ENCODE peak calls at places on chromosomes 7 and 10, in ten cellular contexts. X is neural crest cell, J is B cell, U is MCF 10A, A is cardiac muscle cell, K is right atrium auricular region, R is adrenal gland, L is ovary, F is fibroblast of the aortic adventitia, O is colonic mucosa. Z is an unnamed sample.

GRCh38 chr7:3217166-3217565 is 83.9 kb upstream of the SDK1 start:
- DNase-seq in R (no peak), O (no peak), F (peak), X (no peak), K (peak), A (peak), U (no peak), J (no peak), L (no peak), Z (no peak)

GRCh38 chr10:119393421-119393820 is 149.1 kb downstream of the RGS10 start:
- DNase-seq in O (no peak), F (no peak), K (no peak), A (no peak), R (no peak), U (no peak), X (no peak), L (no peak), J (no peak), Z (no peak)

GRCh38 chr10:1744524-1744923 is 7.2 kb upstream of the ADARB2 start:
- DNase-seq in A (no peak), L (no peak), J (no peak), F (no peak), K (no peak), X (no peak), R (no peak), U (no peak), O (no peak), Z (no peak)

GRCh38 chr10:73553726-73554125 is 37.4 kb downstream of the USP54 start:
- DNase-seq in J (no peak), U (no peak), F (no peak), O (no peak), K (no peak), L (no peak), A (no peak), R (no peak), X (no peak), Z (no peak)

GRCh38 chr10:28432210-28432676 is 100.7 kb upstream of the WAC start:
- DNase-seq in J (peak), L (peak), U (peak), R (peak), X (peak), F (peak), K (peak), A (peak), O (peak), Z (no peak)

GRCh38 chr7:84848219-84848973 is 338.5 kb downstream of the SEMA3D start:
- DNase-seq in X (no peak), F (peak), O (no peak), U (no peak), A (no peak), R (no peak), J (no peak), L (no peak), K (no peak), Z (no peak)

GRCh38 chr10:11035318-11035920 is 17.7 kb downstream of the CELF2 start:
- DNase-seq in X (no peak), A (no peak), R (no peak), O (peak), J (no peak), U (peak), F (peak), L (no peak), K (peak), Z (no peak)

GRCh38 chr10:132463333-132464255 is 66.6 kb downstream of the PWWP2B start:
- DNase-seq in R (no peak), J (peak), O (no peak), L (no peak), X (no peak), K (no peak), U (no peak), A (no peak), F (peak), Z (no peak)

GRCh38 chr7:29563590-29564454 is at the start of gene PRR15:
- DNase-seq in A (peak), L (peak), X (peak), O (peak), J (peak), F (peak), K (no peak), U (peak), R (no peak), Z (no peak)

GRCh38 chr7:471866-472639 is 47.6 kb downstream of the PDGFA start:
- DNase-seq in A (peak), O (no peak), J (no peak), F (peak), L (peak), U (peak), X (no peak), K (peak), R (peak), Z (no peak)

GRCh38 chr7:1555046-1555812 is 776 bp downstream of the TMEM184A start:
- DNase-seq in A (peak), U (peak), X (no peak), L (peak), J (peak), O (peak), F (peak), K (no peak), R (no peak), Z (no peak)

GRCh38 chr10:28984431-28984830 is 304.4 kb upstream of the LYZL1 start:
- DNase-seq in U (peak), O (peak), L (peak), F (peak), R (peak), A (no peak), K (peak), X (no peak), J (no peak), Z (no peak)

GRCh38 chr7:80330434-80330833 is 181.4 kb downstream of the GNAT3 start:
- DNase-seq in A (no peak), O (no peak), R (no peak), U (no peak), X (no peak), L (no peak), F (peak), J (no peak), K (no peak), Z (no peak)

GRCh38 chr7:2416659-2417058 is 13.2 kb downstream of the CHST12 start:
- DNase-seq in X (no peak), U (no peak), O (no peak), R (no peak), J (no peak), L (no peak), K (no peak), A (no peak), F (no peak), Z (no peak)

GRCh38 chr7:265192-265997 is 24.6 kb upstream of the FOXL3 start:
- DNase-seq in L (no peak), O (no peak), K (no peak), R (no peak), X (no peak), F (no peak), U (no peak), J (peak), A (no peak), Z (no peak)

GRCh38 chr10:114686013-114686412 is 27.9 kb upstream of the ABLIM1 start:
- DNase-seq in U (peak), R (no peak), O (no peak), F (no peak), L (no peak), A (no peak), J (no peak), X (no peak), K (no peak), Z (no peak)

GRCh38 chr10:418894-419293 is 270.6 kb downstream of the DIP2C start:
- DNase-seq in J (no peak), U (no peak), X (no peak), F (no peak), O (no peak), K (no peak), L (no peak), R (no peak), A (no peak), Z (no peak)

GRCh38 chr7:100706672-100707311 is 871 bp downstream of the POP7 start:
- DNase-seq in A (no peak), X (no peak), K (no peak), R (no peak), F (no peak), L (peak), J (no peak), U (no peak), O (peak), Z (no peak)

GRCh38 chr10:64103750-64104149 is 582.5 kb downstream of the REEP3 start:
- DNase-seq in O (no peak), F (no peak), L (no peak), R (no peak), K (no peak), X (no peak), J (no peak), A (no peak), U (peak), Z (no peak)

GRCh38 chr10:70092389-70092718 is 39.7 kb downstream of the MACROH2A2 start:
- DNase-seq in X (no peak), R (no peak), F (no peak), K (no peak), A (no peak), J (no peak), U (no peak), O (no peak), L (no peak), Z (no peak)

GRCh38 chr10:60708666-60709065 is 69.6 kb upstream of the CDK1 start:
- DNase-seq in L (no peak), K (no peak), J (no peak), F (no peak), X (no peak), A (no peak), O (no peak), U (no peak), R (no peak), Z (no peak)

GRCh38 chr10:60707841-60708240 is 70.4 kb upstream of the CDK1 start:
- DNase-seq in F (no peak), X (no peak), A (no peak), R (no peak), J (no peak), O (no peak), L (no peak), K (no peak), U (no peak), Z (no peak)

GRCh38 chr10:60706146-60706545 is 72.1 kb upstream of the CDK1 start:
- DNase-seq in X (no peak), K (no peak), L (no peak), F (no peak), R (no peak), J (no peak), A (no peak), U (no peak), O (no peak), Z (no peak)

GRCh38 chr10:60704480-60704879 is 73.8 kb upstream of the CDK1 start:
- DNase-seq in J (no peak), O (no peak), K (no peak), R (no peak), X (no peak), F (no peak), U (no peak), A (no peak), L (no peak), Z (no peak)

GRCh38 chr10:60703266-60704041 is 74.8 kb upstream of the CDK1 start:
- DNase-seq in K (no peak), O (no peak), J (no peak), A (no peak), X (no peak), L (no peak), F (no peak), U (no peak), R (no peak), Z (no peak)
- TF ChIP-seq CTCF in K (no peak), O (no peak), J (no peak), A (no peak), X (no peak), L (no peak), F (no peak), U (no peak), R (no peak), Z (no peak)

GRCh38 chr7:42694894-42695553 is 216.8 kb downstream of the C7orf25 start:
- DNase-seq in J (no peak), F (peak), X (no peak), R (no peak), A (no peak), L (no peak), O (peak), K (no peak), U (no peak), Z (no peak)

GRCh38 chr7:42704710-42705109 is 207.2 kb downstream of the C7orf25 start:
- DNase-seq in R (peak), A (no peak), F (no peak), K (no peak), U (no peak), X (no peak), J (no peak), O (no peak), L (no peak), Z (no peak)

GRCh38 chr7:42699415-42700178 is 212.3 kb downstream of the C7orf25 start:
- DNase-seq in F (peak), R (no peak), X (no peak), U (no peak), A (no peak), L (no peak), J (no peak), K (no peak), O (no peak), Z (no peak)

GRCh38 chr7:42702647-42703046 is 209.2 kb downstream of the C7orf25 start:
- DNase-seq in F (no peak), J (no peak), A (no peak), O (no peak), R (no peak), X (no peak), U (no peak), K (no peak), L (no peak), Z (no peak)

GRCh38 chr7:42700376-42701327 is 211.2 kb downstream of the C7orf25 start:
- DNase-seq in A (no peak), R (no peak), U (no peak), K (no peak), X (no peak), L (no peak), O (no peak), F (peak), J (no peak), Z (no peak)
- TF ChIP-seq CTCF in A (peak), R (no peak), U (no peak), K (no peak), X (no peak), L (no peak), O (no peak), F (peak), J (no peak), Z (no peak)

DNA sequence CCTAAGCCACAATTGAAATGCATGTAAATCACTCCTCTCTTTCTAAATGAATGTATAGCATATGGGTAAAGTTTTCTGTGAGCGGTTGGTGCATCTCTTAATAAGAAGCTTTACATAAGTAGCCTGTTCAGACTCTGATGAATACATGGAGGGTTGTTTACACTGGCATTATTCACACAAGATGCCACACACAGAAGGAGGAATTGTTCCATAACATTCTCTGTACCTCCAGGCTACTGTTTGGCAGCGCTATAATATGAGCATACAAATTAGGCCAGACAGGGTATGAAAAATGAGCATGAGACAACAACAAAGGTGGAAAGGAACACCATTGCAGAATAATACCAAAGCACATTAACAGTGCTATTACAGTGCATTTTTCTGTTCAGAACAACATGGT is 417.3 kb upstream of the C7orf33 start:
- DNase-seq in R (no peak), A (no peak), L (no peak), U (no peak), X (no peak), J (no peak), F (no peak), O (no peak), K (no peak), Z (no peak)
- TF ChIP-seq CTCF in R (no peak), A (no peak), L (no peak), U (no peak), X (no peak), J (no peak), F (no peak), O (no peak), K (no peak), Z (no peak)

DNA sequence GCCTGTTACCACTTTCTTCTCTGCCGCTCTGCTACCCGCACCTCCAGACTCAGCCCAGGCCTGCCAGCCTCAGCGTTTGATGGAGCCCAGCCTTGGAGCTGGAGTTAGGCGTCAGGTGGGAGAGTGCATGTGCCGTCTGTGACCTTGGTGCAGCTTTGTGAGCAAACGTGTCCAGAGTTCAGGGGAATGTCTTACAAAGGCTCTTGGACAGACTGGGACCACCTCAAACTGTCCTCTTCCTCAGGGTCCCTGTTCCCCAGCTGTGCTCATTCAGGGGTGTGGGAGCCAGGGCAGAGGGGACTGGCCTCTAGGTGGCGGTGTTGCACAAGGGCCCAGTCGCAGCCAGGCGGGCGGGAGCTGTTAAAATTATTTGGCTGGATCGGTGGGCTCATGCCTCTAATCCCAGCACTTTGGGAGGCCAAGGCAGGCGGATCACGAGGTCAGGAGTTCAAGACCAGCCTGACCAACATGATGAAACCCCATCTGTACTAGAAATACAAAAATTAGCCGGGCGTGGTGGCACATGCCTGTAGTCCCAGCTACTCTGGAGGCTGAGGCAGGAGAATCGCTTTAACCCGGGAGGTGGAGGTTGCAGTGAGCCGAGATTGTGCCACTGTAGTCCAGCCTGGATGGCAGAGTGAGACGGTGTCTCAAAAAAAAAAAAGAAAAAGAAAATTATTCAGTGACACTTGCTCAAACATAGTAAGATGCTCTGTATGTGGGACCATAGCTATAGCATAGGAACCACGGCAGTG is 89.2 kb downstream of the ADCY1 start:
- DNase-seq in F (peak), L (no peak), U (peak), J (no peak), O (peak), R (peak), K (peak), X (peak), A (peak), Z (no peak)
- TF ChIP-seq CTCF in F (peak), L (no peak), U (peak), J (peak), O (peak), R (peak), K (peak), X (peak), A (peak), Z (peak)